ENCODE peak calls at places on chromosome X, in four cellular contexts. One of them, this sample, is unnamed.

GRCh38 chrX:15738686-15739016 is 581 bp downstream of the CA5B start:
- DNase-seq in K562: no peak
- DNase-seq in NCI-H1105: no peak
- DNase-seq in neural crest cell: no peak
- DNase-seq in this sample: no peak

GRCh38 chrX:49999048-49999447 is 76.7 kb downstream of the CLCN5 start:
- DNase-seq in K562: no peak
- DNase-seq in NCI-H1105: no peak
- DNase-seq in neural crest cell: no peak
- DNase-seq in this sample: no peak

GRCh38 chrX:39720945-39721344 is 376.8 kb downstream of the BCOR start:
- DNase-seq in K562: no peak
- DNase-seq in NCI-H1105: no peak
- DNase-seq in neural crest cell: no peak
- DNase-seq in this sample: no peak

GRCh38 chrX:47611926-47612325 is 7.7 kb downstream of the SYN1 start:
- DNase-seq in K562: no peak
- DNase-seq in NCI-H1105: no peak
- DNase-seq in neural crest cell: no peak
- DNase-seq in this sample: no peak

GRCh38 chrX:50635162-50635561 is 164.5 kb upstream of the DGKK start:
- DNase-seq in K562: no peak
- DNase-seq in NCI-H1105: no peak
- DNase-seq in neural crest cell: no peak
- DNase-seq in this sample: no peak

GRCh38 chrX:47499291-47499690 is 16.3 kb upstream of the ZNF41 start:
- DNase-seq in K562: no peak
- DNase-seq in NCI-H1105: no peak
- DNase-seq in neural crest cell: no peak
- DNase-seq in this sample: no peak

GRCh38 chrX:129754266-129755024 is 15.7 kb downstream of the XPNPEP2 start:
- DNase-seq in K562: peak
- DNase-seq in NCI-H1105: no peak
- DNase-seq in neural crest cell: no peak
- DNase-seq in this sample: no peak

GRCh38 chrX:141176586-141177451 is at the start of gene LDOC1:
- DNase-seq in K562: peak
- DNase-seq in NCI-H1105: peak
- DNase-seq in neural crest cell: peak
- DNase-seq in this sample: peak

GRCh38 chrX:9940397-9940796 is 26.8 kb upstream of the CLDN34 start:
- DNase-seq in K562: no peak
- DNase-seq in NCI-H1105: no peak
- DNase-seq in neural crest cell: no peak
- DNase-seq in this sample: no peak

GRCh38 chrX:39903937-39904336 is 193.8 kb downstream of the BCOR start:
- DNase-seq in K562: no peak
- DNase-seq in NCI-H1105: no peak
- DNase-seq in neural crest cell: no peak
- DNase-seq in this sample: no peak

GRCh38 chrX:44431206-44431605 is 87.7 kb upstream of the EFHC2 start:
- DNase-seq in K562: no peak
- DNase-seq in NCI-H1105: no peak
- DNase-seq in neural crest cell: no peak
- DNase-seq in this sample: no peak

GRCh38 chrX:100662791-100663190 is 18.8 kb downstream of the SRPX2 start:
- DNase-seq in K562: no peak
- DNase-seq in NCI-H1105: no peak
- DNase-seq in neural crest cell: no peak
- DNase-seq in this sample: no peak

GRCh38 chrX:130224810-130225209 is 43.9 kb downstream of the ZNF280C start:
- DNase-seq in K562: no peak
- DNase-seq in NCI-H1105: no peak
- DNase-seq in neural crest cell: no peak
- DNase-seq in this sample: no peak

GRCh38 chrX:108313662-108314061 is 124.6 kb downstream of the COL4A6 start:
- DNase-seq in K562: no peak
- DNase-seq in NCI-H1105: no peak
- DNase-seq in neural crest cell: no peak
- DNase-seq in this sample: no peak

GRCh38 chrX:115560978-115561604 is at the start of gene PLS3:
- DNase-seq in K562: no peak
- DNase-seq in NCI-H1105: peak
- DNase-seq in neural crest cell: peak
- DNase-seq in this sample: peak

GRCh38 chrX:8364369-8365141 is 100.1 kb upstream of the VCX3B start:
- DNase-seq in K562: peak
- DNase-seq in NCI-H1105: no peak
- DNase-seq in neural crest cell: peak
- DNase-seq in this sample: peak

GRCh38 chrX:118497180-118497814 is 1.7 kb downstream of the DOCK11 start:
- DNase-seq in K562: no peak
- DNase-seq in NCI-H1105: no peak
- DNase-seq in neural crest cell: no peak
- DNase-seq in this sample: no peak

GRCh38 chrX:41468647-41469323 is 21.6 kb downstream of the NYX start:
- DNase-seq in K562: no peak
- DNase-seq in NCI-H1105: no peak
- DNase-seq in neural crest cell: no peak
- DNase-seq in this sample: peak

GRCh38 chrX:125132274-125132673 is 187.4 kb upstream of the TEX13C start:
- DNase-seq in K562: peak
- DNase-seq in NCI-H1105: no peak
- DNase-seq in neural crest cell: no peak
- DNase-seq in this sample: no peak

GRCh38 chrX:16733013-16733412 is 13.6 kb downstream of the SYAP1 start:
- DNase-seq in K562: no peak
- DNase-seq in NCI-H1105: no peak
- DNase-seq in neural crest cell: no peak
- DNase-seq in this sample: no peak

GRCh38 chrX:135484636-135485289 is 35.7 kb upstream of the INTS6L start:
- DNase-seq in K562: peak
- DNase-seq in NCI-H1105: no peak
- DNase-seq in neural crest cell: no peak
- DNase-seq in this sample: no peak

GRCh38 chrX:47232803-47233332 is at the start of gene USP11:
- DNase-seq in K562: peak
- DNase-seq in NCI-H1105: peak
- DNase-seq in neural crest cell: peak
- DNase-seq in this sample: peak

This sample was measured in NCI-H748 treated with DMSO at 0.1 percent for 48 hours.